ENCODE peak calls at places on chromosome 16, in eight cellular contexts. One of them, this sample, is unnamed. For H3K27me3, the result is how much of the 10 kb centered on the place peaks cover.

GRCh38 chr16:12470311-12471229 is 333.1 kb downstream of the CPPED1 start:
- DNase-seq in PC-3: no peak
- DNase-seq in heart right ventricle: peak
- DNase-seq in A673: no peak
- DNase-seq in GM23338: no peak
- DNase-seq in CD4-positive, alpha-beta T cell: no peak
- DNase-seq in lung: no peak
- DNase-seq in lower lobe of right lung: no peak
- DNase-seq in this sample: peak

GRCh38 chr16:4081577-4082021 is 34.6 kb downstream of the ADCY9 start:
- DNase-seq in A673: no peak
- DNase-seq in GM23338: no peak
- DNase-seq in PC-3: no peak
- DNase-seq in CD4-positive, alpha-beta T cell: peak
- DNase-seq in heart right ventricle: no peak
- DNase-seq in lower lobe of right lung: no peak
- DNase-seq in lung: no peak
- DNase-seq in this sample: no peak

GRCh38 chr16:72844225-72844920 is 203.6 kb downstream of the ZFHX3 start:
- DNase-seq in CD4-positive, alpha-beta T cell: no peak
- DNase-seq in lung: no peak
- DNase-seq in heart right ventricle: no peak
- DNase-seq in lower lobe of right lung: no peak
- DNase-seq in A673: no peak
- DNase-seq in GM23338: no peak
- DNase-seq in PC-3: no peak
- DNase-seq in this sample: no peak

GRCh38 chr16:57786632-57787518 is 15.4 kb downstream of the KIFC3 start:
- DNase-seq in A673: no peak
- DNase-seq in PC-3: no peak
- DNase-seq in lower lobe of right lung: peak
- DNase-seq in heart right ventricle: peak
- DNase-seq in CD4-positive, alpha-beta T cell: no peak
- DNase-seq in lung: peak
- DNase-seq in GM23338: no peak
- DNase-seq in this sample: peak

GRCh38 chr16:68335175-68335574 is 24.4 kb downstream of the PRMT7 start:
- DNase-seq in A673: no peak
- DNase-seq in CD4-positive, alpha-beta T cell: no peak
- DNase-seq in GM23338: no peak
- DNase-seq in heart right ventricle: no peak
- DNase-seq in PC-3: no peak
- DNase-seq in lower lobe of right lung: no peak
- DNase-seq in lung: no peak
- DNase-seq in this sample: no peak

GRCh38 chr16:2835638-2836493 is 5.8 kb downstream of the ZG16B start:
- DNase-seq in GM23338: peak
- DNase-seq in A673: no peak
- DNase-seq in CD4-positive, alpha-beta T cell: no peak
- DNase-seq in lung: peak
- DNase-seq in PC-3: peak
- DNase-seq in heart right ventricle: no peak
- DNase-seq in lower lobe of right lung: peak
- DNase-seq in this sample: no peak

GRCh38 chr16:22369221-22369811 is 5.1 kb downstream of the CDR2 start:
- DNase-seq in lower lobe of right lung: no peak
- DNase-seq in PC-3: peak
- DNase-seq in lung: no peak
- DNase-seq in A673: peak
- DNase-seq in CD4-positive, alpha-beta T cell: no peak
- DNase-seq in heart right ventricle: no peak
- DNase-seq in GM23338: no peak
- DNase-seq in this sample: no peak

GRCh38 chr16:27226476-27226875 is 23.1 kb downstream of the KDM8 start:
- DNase-seq in lower lobe of right lung: peak
- DNase-seq in PC-3: no peak
- DNase-seq in heart right ventricle: no peak
- DNase-seq in A673: no peak
- DNase-seq in CD4-positive, alpha-beta T cell: no peak
- DNase-seq in lung: no peak
- DNase-seq in GM23338: no peak
- DNase-seq in this sample: no peak

GRCh38 chr16:22624038-22624656 is 113.5 kb downstream of the NPIPB5 start:
- DNase-seq in lower lobe of right lung: no peak
- DNase-seq in GM23338: no peak
- DNase-seq in lung: no peak
- DNase-seq in A673: no peak
- DNase-seq in heart right ventricle: no peak
- DNase-seq in PC-3: no peak
- DNase-seq in CD4-positive, alpha-beta T cell: no peak
- DNase-seq in this sample: no peak

GRCh38 chr16:27703545-27703944 is 153.6 kb downstream of the KATNIP start:
- DNase-seq in lung: no peak
- DNase-seq in heart right ventricle: no peak
- DNase-seq in GM23338: no peak
- DNase-seq in PC-3: no peak
- DNase-seq in lower lobe of right lung: no peak
- DNase-seq in A673: peak
- DNase-seq in CD4-positive, alpha-beta T cell: no peak
- DNase-seq in this sample: no peak

GRCh38 chr16:278863-279366 is 1.5 kb upstream of the ARHGDIG start:
- DNase-seq in lung: peak
- DNase-seq in CD4-positive, alpha-beta T cell: no peak
- DNase-seq in A673: peak
- DNase-seq in GM23338: peak
- DNase-seq in heart right ventricle: no peak
- DNase-seq in lower lobe of right lung: no peak
- DNase-seq in PC-3: peak
- DNase-seq in this sample: no peak

GRCh38 chr16:80540516-80541305 is at the start of gene DYNLRB2:
- DNase-seq in lung: peak
- DNase-seq in PC-3: peak
- DNase-seq in GM23338: peak
- DNase-seq in heart right ventricle: peak
- DNase-seq in lower lobe of right lung: peak
- DNase-seq in CD4-positive, alpha-beta T cell: peak
- DNase-seq in A673: peak
- DNase-seq in this sample: peak

DNA sequence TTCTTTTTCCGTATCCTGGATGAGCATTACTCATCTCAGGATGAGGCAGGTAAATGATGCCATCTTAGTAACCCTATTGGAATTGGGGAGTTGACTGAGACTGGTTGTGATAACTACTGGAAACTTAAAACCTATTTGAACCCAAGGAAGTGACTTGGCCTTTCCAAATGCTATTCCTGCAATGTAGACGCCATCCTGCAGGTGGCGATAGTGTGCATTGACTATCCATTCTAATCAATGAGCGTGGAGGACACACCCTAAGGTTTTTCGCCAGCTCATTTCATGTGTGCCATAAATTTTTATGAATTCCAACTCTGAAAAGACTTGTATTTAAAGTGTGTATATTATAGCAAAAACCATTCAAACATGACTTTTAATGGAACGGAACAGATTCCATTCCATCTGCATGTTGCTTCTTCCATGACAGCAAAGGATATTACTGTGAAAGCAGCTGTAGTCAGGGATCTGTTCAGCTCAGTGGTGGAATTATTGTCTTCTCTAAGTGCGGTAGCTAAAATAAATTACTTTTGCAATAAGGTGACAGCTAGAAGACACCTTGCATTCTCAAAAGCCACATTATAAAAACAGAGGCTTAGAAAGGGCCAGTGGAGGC is 55.3 kb downstream of the SYT17 start:
- DNase-seq in PC-3: peak
- DNase-seq in lung: no peak
- DNase-seq in A673: peak
- DNase-seq in lower lobe of right lung: no peak
- DNase-seq in CD4-positive, alpha-beta T cell: no peak
- DNase-seq in GM23338: peak
- DNase-seq in heart right ventricle: no peak
- DNase-seq in this sample: no peak
- TF ChIP-seq CTCF in PC-3: peak
- TF ChIP-seq CTCF in lung: no peak
- TF ChIP-seq CTCF in A673: peak
- TF ChIP-seq CTCF in lower lobe of right lung: peak
- TF ChIP-seq CTCF in CD4-positive, alpha-beta T cell: no peak
- TF ChIP-seq CTCF in GM23338: peak
- TF ChIP-seq CTCF in heart right ventricle: peak
- TF ChIP-seq CTCF in this sample: peak

GRCh38 chr16:85992779-85993178 is 93.8 kb downstream of the IRF8 start:
- DNase-seq in heart right ventricle: no peak
- DNase-seq in lung: no peak
- DNase-seq in GM23338: no peak
- DNase-seq in CD4-positive, alpha-beta T cell: no peak
- DNase-seq in A673: no peak
- DNase-seq in PC-3: no peak
- DNase-seq in lower lobe of right lung: no peak
- DNase-seq in this sample: no peak

GRCh38 chr16:85996843-85997242 is 97.9 kb downstream of the IRF8 start:
- DNase-seq in PC-3: no peak
- DNase-seq in lower lobe of right lung: no peak
- DNase-seq in lung: no peak
- DNase-seq in CD4-positive, alpha-beta T cell: no peak
- DNase-seq in A673: peak
- DNase-seq in heart right ventricle: no peak
- DNase-seq in GM23338: no peak
- DNase-seq in this sample: no peak

GRCh38 chr16:85991856-85992255 is 92.9 kb downstream of the IRF8 start:
- DNase-seq in GM23338: no peak
- DNase-seq in heart right ventricle: no peak
- DNase-seq in A673: no peak
- DNase-seq in lung: no peak
- DNase-seq in CD4-positive, alpha-beta T cell: no peak
- DNase-seq in lower lobe of right lung: no peak
- DNase-seq in PC-3: no peak
- DNase-seq in this sample: no peak

GRCh38 chr16:85995591-85996461 is 96.9 kb downstream of the IRF8 start:
- DNase-seq in CD4-positive, alpha-beta T cell: no peak
- DNase-seq in lower lobe of right lung: no peak
- DNase-seq in lung: no peak
- DNase-seq in GM23338: no peak
- DNase-seq in PC-3: no peak
- DNase-seq in heart right ventricle: no peak
- DNase-seq in A673: peak
- DNase-seq in this sample: no peak

DNA sequence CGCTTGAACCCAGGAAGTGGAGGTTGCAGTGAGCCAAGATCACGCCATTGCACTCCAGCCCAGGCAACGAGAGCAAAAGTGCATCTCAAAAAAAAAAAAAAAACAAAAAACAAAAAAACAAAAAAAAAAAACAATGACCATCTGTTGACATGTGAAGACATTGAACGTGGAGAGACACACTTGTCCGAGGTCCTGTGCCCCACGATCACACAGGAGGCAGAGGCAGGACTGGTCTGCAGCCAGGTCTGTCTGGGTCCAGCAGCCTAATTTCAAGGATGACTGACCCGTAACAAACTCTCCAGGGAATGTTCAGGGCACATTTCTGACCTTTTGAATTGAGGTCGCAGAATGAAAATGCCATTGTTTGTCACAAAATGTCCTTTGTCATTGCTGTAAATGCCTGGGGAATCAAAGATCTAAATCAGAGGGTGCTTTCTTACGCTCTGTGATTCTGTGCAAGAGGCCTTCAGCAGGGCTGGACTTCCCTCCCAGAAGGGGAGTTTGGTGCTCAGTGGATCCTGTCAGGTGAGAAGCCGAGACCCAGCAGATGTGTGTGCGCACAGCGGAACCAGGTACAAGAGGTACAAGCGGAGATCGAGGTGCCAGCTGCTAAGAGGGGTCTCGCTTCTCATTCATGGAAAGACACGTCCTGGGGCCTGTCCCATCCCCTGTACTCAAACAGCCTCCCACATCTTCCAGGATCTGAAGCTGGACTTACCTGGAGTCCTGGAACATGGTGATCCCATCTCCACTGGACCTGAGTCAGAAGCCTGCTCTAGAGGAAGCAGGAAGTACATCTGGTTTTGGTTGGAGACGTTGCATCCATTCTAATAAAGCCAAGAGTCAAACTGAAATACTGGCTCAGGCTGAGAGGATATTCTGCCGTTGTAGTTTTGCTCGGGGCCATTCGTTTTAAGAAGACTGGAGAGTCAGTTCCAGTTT is 95.8 kb downstream of the IRF8 start:
- DNase-seq in CD4-positive, alpha-beta T cell: no peak
- DNase-seq in A673: no peak
- DNase-seq in GM23338: no peak
- DNase-seq in PC-3: no peak
- DNase-seq in heart right ventricle: no peak
- DNase-seq in lower lobe of right lung: no peak
- DNase-seq in lung: no peak
- DNase-seq in this sample: no peak
- H3K27me3 ChIP-seq in CD4-positive, alpha-beta T cell: under half
- H3K27me3 ChIP-seq in A673: under half
- H3K27me3 ChIP-seq in GM23338: under half
- H3K27me3 ChIP-seq in PC-3: half or more
- H3K27me3 ChIP-seq in heart right ventricle: under half
- H3K27me3 ChIP-seq in lower lobe of right lung: under half
- H3K27me3 ChIP-seq in lung: under half
- H3K27me3 ChIP-seq in this sample: under half

GRCh38 chr16:74785031-74785430 is 10.4 kb upstream of the FA2H start:
- DNase-seq in lower lobe of right lung: no peak
- DNase-seq in PC-3: no peak
- DNase-seq in lung: no peak
- DNase-seq in GM23338: no peak
- DNase-seq in CD4-positive, alpha-beta T cell: no peak
- DNase-seq in A673: no peak
- DNase-seq in heart right ventricle: no peak
- DNase-seq in this sample: no peak
- TF ChIP-seq CTCF in lower lobe of right lung: no peak
- TF ChIP-seq CTCF in PC-3: no peak
- TF ChIP-seq CTCF in lung: no peak
- TF ChIP-seq CTCF in GM23338: peak
- TF ChIP-seq CTCF in CD4-positive, alpha-beta T cell: no peak
- TF ChIP-seq CTCF in A673: no peak
- TF ChIP-seq CTCF in heart right ventricle: no peak
- TF ChIP-seq CTCF in this sample: no peak

DNA sequence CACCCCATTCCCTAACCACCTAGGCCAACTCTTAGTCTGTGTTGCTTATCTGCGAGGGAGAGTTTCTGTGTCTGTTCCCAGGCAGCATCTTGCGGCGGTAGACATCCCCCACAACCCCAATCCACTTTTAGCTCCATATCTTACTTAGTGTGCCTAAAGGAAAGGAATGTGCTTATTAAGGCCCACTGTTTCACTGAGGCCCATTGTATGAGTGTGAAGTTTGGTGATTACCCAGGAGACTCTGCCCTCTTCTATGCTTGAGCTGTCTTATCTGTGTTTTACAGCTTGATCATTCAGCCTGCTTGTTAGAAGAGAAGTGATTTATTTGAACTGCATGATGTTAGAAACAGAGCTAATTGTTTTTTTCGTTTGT is 10.3 kb upstream of the MLYCD start:
- DNase-seq in heart right ventricle: no peak
- DNase-seq in CD4-positive, alpha-beta T cell: no peak
- DNase-seq in lung: no peak
- DNase-seq in lower lobe of right lung: no peak
- DNase-seq in A673: no peak
- DNase-seq in GM23338: no peak
- DNase-seq in PC-3: no peak
- DNase-seq in this sample: no peak
- H3K27me3 ChIP-seq in heart right ventricle: under half
- H3K27me3 ChIP-seq in CD4-positive, alpha-beta T cell: under half
- H3K27me3 ChIP-seq in lung: under half
- H3K27me3 ChIP-seq in lower lobe of right lung: under half
- H3K27me3 ChIP-seq in A673: under half
- H3K27me3 ChIP-seq in GM23338: under half
- H3K27me3 ChIP-seq in PC-3: under half
- H3K27me3 ChIP-seq in this sample: under half

GRCh38 chr16:71441348-71441781 is 489 bp downstream of the TLE7 start:
- DNase-seq in lower lobe of right lung: no peak
- DNase-seq in heart right ventricle: no peak
- DNase-seq in GM23338: peak
- DNase-seq in PC-3: no peak
- DNase-seq in A673: peak
- DNase-seq in CD4-positive, alpha-beta T cell: no peak
- DNase-seq in lung: no peak
- DNase-seq in this sample: no peak
- TF ChIP-seq CTCF in lower lobe of right lung: peak
- TF ChIP-seq CTCF in heart right ventricle: peak
- TF ChIP-seq CTCF in GM23338: peak
- TF ChIP-seq CTCF in PC-3: no peak
- TF ChIP-seq CTCF in A673: peak
- TF ChIP-seq CTCF in CD4-positive, alpha-beta T cell: peak
- TF ChIP-seq CTCF in lung: no peak
- TF ChIP-seq CTCF in this sample: peak